ENCODE peak calls at places on chromosomes 2 and 18, in five cellular contexts. M, R, O, U and Q are unnamed samples.

GRCh38 chr18:50704541-50704940 is 115.3 kb downstream of the MRO start:
- DNase-seq in U (no peak), M (no peak), R (no peak), O (no peak), Q (no peak)

GRCh38 chr18:65468881-65469280 is 281.9 kb upstream of the CDH7 start:
- DNase-seq in M (no peak), O (no peak), R (no peak), U (no peak), Q (no peak)

GRCh38 chr2:178152033-178152432 is 39.8 kb downstream of the RBM45 start:
- DNase-seq in M (no peak), O (no peak), U (no peak), R (no peak), Q (no peak)

GRCh38 chr2:235463893-235464292 is 29.9 kb upstream of the AGAP1 start:
- DNase-seq in R (no peak), U (no peak), M (peak; percentile 53), O (no peak), Q (no peak)

GRCh38 chr2:71226391-71226964 is 425 bp downstream of the PAIP2B start:
- DNase-seq in U (peak; percentile 5), M (peak; percentile 17), O (no peak), R (peak; percentile 81), Q (peak; percentile 87)

GRCh38 chr2:157874997-157875719 is 972 bp downstream of the ACVR1 start:
- DNase-seq in U (peak; percentile 58), M (peak; percentile 25), R (peak; percentile 82), O (no peak), Q (no peak)

GRCh38 chr2:120605231-120605935 is 130.3 kb upstream of the GLI2 start:
- DNase-seq in U (no peak), R (no peak), M (no peak), O (no peak), Q (no peak)

GRCh38 chr2:230230801-230231200 is 5.3 kb downstream of the SP140 start:
- DNase-seq in O (no peak), M (no peak), R (no peak), U (no peak), Q (no peak)

GRCh38 chr18:64011513-64011912 is 41.6 kb downstream of the SERPINB8 start:
- DNase-seq in R (no peak), U (no peak), M (no peak), O (no peak), Q (no peak)

GRCh38 chr2:19607400-19607799 is 249.0 kb upstream of the OSR1 start:
- DNase-seq in M (no peak), R (no peak), O (no peak), U (no peak), Q (no peak)

GRCh38 chr2:158502984-158503383 is 46.2 kb downstream of the PKP4 start:
- DNase-seq in M (no peak), O (no peak), R (no peak), U (peak; percentile 22), Q (no peak)

GRCh38 chr18:75173125-75173432 is 35.9 kb downstream of the PTGR3 start:
- DNase-seq in R (no peak), O (peak; percentile 64), M (no peak), U (no peak), Q (no peak)

GRCh38 chr2:136407113-136407951 is 289.4 kb upstream of the CXCR4 start:
- DNase-seq in O (no peak), M (no peak), U (no peak), R (no peak), Q (peak; percentile 52)

GRCh38 chr2:143398701-143399260 is 269.6 kb downstream of the ARHGAP15 start:
- DNase-seq in R (no peak), M (no peak), U (no peak), O (no peak), Q (no peak)

GRCh38 chr2:20132990-20133535 is 81.6 kb upstream of the LAPTM4A start:
- DNase-seq in R (no peak), U (no peak), O (no peak), M (no peak), Q (no peak)

GRCh38 chr2:149692837-149693518 is 105.4 kb upstream of the MMADHC start:
- DNase-seq in O (no peak), M (no peak), R (no peak), U (no peak), Q (no peak)

GRCh38 chr2:85702172-85702571 is 8.0 kb downstream of the GNLY start:
- DNase-seq in U (peak; percentile 59), R (no peak), M (no peak), O (no peak), Q (no peak)

GRCh38 chr2:72173640-72174321 is 26.1 kb upstream of the CYP26B1 start:
- DNase-seq in M (no peak), U (peak; percentile 85), R (no peak), O (no peak), Q (no peak)

GRCh38 chr2:105917216-105917615 is 172.5 kb downstream of the NCK2 start:
- DNase-seq in O (no peak), M (no peak), R (no peak), U (no peak), Q (no peak)

GRCh38 chr2:20584045-20584636 is 66.8 kb downstream of the HS1BP3 start:
- DNase-seq in M (no peak), U (no peak), O (no peak), R (no peak), Q (no peak)

GRCh38 chr2:6186332-6187100 is 494.3 kb downstream of the SOX11 start:
- DNase-seq in O (no peak), U (no peak), R (no peak), M (peak; percentile 92), Q (no peak)

GRCh38 chr2:172256886-172257285 is 154.2 kb upstream of the DLX2 start:
- DNase-seq in O (no peak), M (no peak), U (no peak), R (no peak), Q (no peak)

GRCh38 chr2:54143780-54144179 is 28.4 kb downstream of the ACYP2 start:
- DNase-seq in O (no peak), M (no peak), R (no peak), U (no peak), Q (no peak)

GRCh38 chr2:181657379-181657778 is 474 bp upstream of the CERKL start:
- DNase-seq in U (no peak), M (no peak), O (no peak), R (no peak), Q (no peak)

GRCh38 chr2:138182913-138183312 is 218.6 kb downstream of the HNMT start:
- DNase-seq in M (no peak), O (no peak), U (no peak), R (no peak), Q (no peak)

GRCh38 chr2:138185827-138186226 is 221.6 kb downstream of the HNMT start:
- DNase-seq in M (no peak), R (no peak), U (no peak), O (no peak), Q (no peak)

GRCh38 chr2:138183700-138184099 is 219.4 kb downstream of the HNMT start:
- DNase-seq in O (no peak), U (no peak), R (no peak), M (no peak), Q (no peak)

GRCh38 chr2:138184428-138184827 is 220.2 kb downstream of the HNMT start:
- DNase-seq in M (no peak), O (no peak), R (no peak), U (no peak), Q (no peak)

DNA sequence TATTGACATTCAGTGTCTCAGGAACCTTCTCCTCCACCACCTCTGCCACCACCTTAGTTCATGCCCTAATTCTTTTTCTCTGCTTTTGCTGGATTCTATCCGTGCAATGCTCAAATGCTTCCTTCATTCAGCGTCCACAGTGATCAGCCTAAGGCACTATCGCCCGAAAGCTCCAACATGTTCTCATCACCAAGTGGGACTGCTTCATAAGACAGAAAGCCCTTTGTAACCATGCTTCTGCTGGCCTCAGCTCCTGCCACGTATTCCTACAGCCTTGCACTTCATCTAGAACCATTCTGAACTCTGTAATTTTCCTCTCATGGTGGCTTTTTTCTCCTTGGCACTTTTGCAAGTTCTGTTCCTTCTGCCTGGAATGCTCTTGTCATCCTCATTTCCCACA is 222.9 kb downstream of the HNMT start:
- DNase-seq in M (no peak), O (no peak), R (no peak), U (no peak), Q (no peak)
- H3K4me1 ChIP-seq in M (no peaks in the 10 kb centered on the region), O (no peaks in the 10 kb centered on the region), R (no peaks in the 10 kb centered on the region), U (no peaks in the 10 kb centered on the region), Q (peaks cover 6% of the 10 kb centered on the region)

GRCh38 chr2:206163251-206163880 is 3.7 kb downstream of the EEF1B2 start:
- DNase-seq in M (no peak), R (no peak), O (no peak), U (no peak), Q (no peak)
- TF ChIP-seq POLR2A in M (no peak), R (no peak), O (no peak), U (no peak), Q (no peak)

DNA sequence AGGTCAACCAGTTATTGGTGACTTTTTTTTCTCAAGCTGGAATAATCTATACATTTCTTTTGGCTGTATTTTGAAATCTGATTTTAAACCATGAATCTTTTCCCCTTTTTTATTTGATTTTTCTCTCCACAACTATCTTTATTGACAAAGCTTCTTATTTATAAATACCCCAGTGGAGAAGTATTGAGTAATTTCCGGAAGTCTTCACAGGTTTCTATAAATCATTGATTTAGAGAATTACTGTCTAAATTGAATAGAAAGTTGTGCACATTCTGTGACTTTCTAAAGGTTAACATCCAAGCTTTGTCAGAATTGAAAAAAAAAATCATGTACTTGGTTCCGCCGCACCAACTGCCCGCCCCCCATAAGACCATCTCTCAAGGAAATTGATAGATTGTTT is 39.8 kb downstream of the XRCC5 start:
- DNase-seq in O (no peak), R (no peak), M (no peak), U (no peak), Q (no peak)
- H3K36me3 ChIP-seq in O (peaks cover 69% of the 10 kb centered on the region), R (peaks cover 87% of the 10 kb centered on the region), M (no peaks in the 10 kb centered on the region), U (peaks cover 15% of the 10 kb centered on the region), Q (peaks cover 85% of the 10 kb centered on the region)

DNA sequence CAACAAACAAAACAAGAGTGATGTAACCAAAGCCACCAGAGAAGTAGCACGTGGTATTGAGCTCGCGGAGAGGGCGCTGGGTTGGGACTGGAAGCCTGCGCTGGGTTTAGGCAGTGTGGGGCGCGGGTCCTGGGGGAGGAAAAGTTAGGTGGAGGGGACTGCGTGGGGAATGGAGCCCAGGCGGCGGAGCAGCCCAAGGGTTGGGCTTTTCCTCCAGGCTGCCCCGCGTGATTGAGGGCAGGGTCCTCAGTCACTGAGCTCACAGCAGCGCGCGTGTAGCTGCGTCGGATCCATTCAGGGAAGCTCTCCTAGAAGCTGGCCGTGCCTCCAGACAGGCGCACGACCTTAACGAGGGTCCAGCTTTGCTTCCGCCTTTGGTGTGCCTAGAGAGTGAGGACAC is 357.4 kb downstream of the GALR1 start:
- DNase-seq in M (no peak), O (no peak), R (no peak), U (no peak), Q (no peak)
- H3K4me1 ChIP-seq in M (no peaks in the 10 kb centered on the region), O (no peaks in the 10 kb centered on the region), R (no peaks in the 10 kb centered on the region), U (no peaks in the 10 kb centered on the region), Q (no peaks in the 10 kb centered on the region)

GRCh38 chr2:199042660-199043379 is 414.9 kb downstream of the SATB2 start:
- DNase-seq in O (no peak), M (no peak), R (no peak), U (no peak), Q (no peak)
- TF ChIP-seq POLR2A in O (no peak), M (no peak), R (no peak), U (no peak), Q (no peak)

DNA sequence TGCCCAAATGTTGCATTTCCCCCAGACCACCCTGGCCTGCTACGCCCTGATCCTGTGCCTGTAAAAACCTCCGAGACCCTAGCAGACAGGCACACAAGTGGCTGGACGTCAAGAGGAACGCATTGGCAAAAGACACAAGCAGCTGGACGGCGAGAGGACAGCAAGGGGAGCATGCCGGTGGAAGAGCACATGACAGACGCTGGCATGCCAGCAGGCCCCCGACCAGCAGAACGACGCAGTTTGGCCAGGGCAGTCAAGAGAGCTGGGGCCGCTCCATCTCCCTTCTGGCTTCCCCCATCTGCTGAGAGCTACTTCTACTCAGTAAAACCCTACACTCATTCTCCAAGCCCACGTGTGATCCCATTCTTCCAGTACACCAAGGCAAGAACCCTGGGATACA is 42.1 kb downstream of the SAP130 start:
- DNase-seq in M (no peak), R (no peak), U (no peak), O (no peak), Q (no peak)
- H3K36me3 ChIP-seq in M (no peaks in the 10 kb centered on the region), R (peaks cover 83% of the 10 kb centered on the region), U (peaks cover 28% of the 10 kb centered on the region), O (peaks cover 26% of the 10 kb centered on the region), Q (no peaks in the 10 kb centered on the region)